ENCODE peak calls at places on chromosome 9, in seven cellular contexts. O, G, T, X, Z, P and A are unnamed samples. For H3K4me1 and H3K27me3, the result is how much of the 10 kb centered on the place peaks cover.

GRCh38 chr9:91770229-91770628 is 179.8 kb downstream of the ROR2 start:
- DNase-seq in Z (no peak), G (no peak), P (no peak), T (no peak), O (no peak), X (no peak), A (no peak)

GRCh38 chr9:126986506-126986951 is 71.9 kb downstream of the RALGPS1 start:
- DNase-seq in Z (no peak), T (no peak), P (no peak), O (no peak), X (no peak), G (no peak), A (no peak)

GRCh38 chr9:74006935-74007334 is 490.2 kb upstream of the RORB start:
- DNase-seq in Z (no peak), T (peak), O (no peak), G (no peak), X (no peak), P (no peak), A (no peak)

GRCh38 chr9:77944556-77945261 is 86.9 kb downstream of the GNAQ start:
- DNase-seq in P (no peak), T (peak), Z (no peak), G (no peak), O (peak), X (no peak), A (no peak)

GRCh38 chr9:32128546-32128945 is 255.9 kb upstream of the ACO1 start:
- DNase-seq in G (no peak), X (no peak), Z (peak), O (peak), P (no peak), T (peak), A (no peak)

GRCh38 chr9:76162751-76163500 is 231.3 kb downstream of the RFK start:
- DNase-seq in G (no peak), P (no peak), T (no peak), O (no peak), X (no peak), Z (no peak), A (no peak)

GRCh38 chr9:35075358-35075757 is 2.9 kb upstream of the VCP start:
- DNase-seq in G (no peak), T (no peak), P (no peak), X (no peak), O (no peak), Z (no peak), A (no peak)

GRCh38 chr9:75903785-75904360 is 13.4 kb downstream of the PCSK5 start:
- DNase-seq in O (no peak), T (no peak), X (peak), P (no peak), Z (no peak), G (no peak), A (no peak)

GRCh38 chr9:100426532-100427365 is at the start of gene MSANTD3:
- DNase-seq in Z (peak), T (peak), X (peak), O (peak), G (peak), P (peak), A (peak)

GRCh38 chr9:125405938-125406811 is 144.5 kb downstream of the GAPVD1 start:
- DNase-seq in Z (no peak), G (no peak), X (peak), O (no peak), T (no peak), P (no peak), A (no peak)

GRCh38 chr9:9612270-9612669 is 1000.5 kb downstream of the PTPRD start:
- DNase-seq in X (no peak), P (no peak), Z (no peak), G (no peak), O (no peak), T (no peak), A (no peak)

GRCh38 chr9:7432989-7433388 is 366.6 kb downstream of the DMAC1 start:
- DNase-seq in Z (no peak), G (no peak), O (no peak), P (no peak), T (no peak), X (no peak), A (no peak)

GRCh38 chr9:135098400-135099105 is 11.1 kb downstream of the OLFM1 start:
- DNase-seq in T (peak), G (peak), O (peak), P (no peak), Z (no peak), X (no peak), A (no peak)

GRCh38 chr9:37618817-37619216 is 26.4 kb upstream of the TOMM5 start:
- DNase-seq in O (no peak), T (no peak), P (no peak), Z (no peak), X (no peak), G (no peak), A (no peak)

GRCh38 chr9:126704157-126704941 is 90.6 kb downstream of the LMX1B start:
- DNase-seq in O (no peak), P (no peak), X (peak), G (no peak), T (peak), Z (peak), A (no peak)

GRCh38 chr9:1207681-1208080 is 157.5 kb downstream of the DMRT2 start:
- DNase-seq in G (no peak), T (no peak), Z (no peak), O (no peak), X (peak), P (no peak), A (no peak)

GRCh38 chr9:97632406-97632991 is 669 bp downstream of the TSTD2 start:
- DNase-seq in X (peak), T (peak), G (peak), P (peak), Z (peak), O (peak), A (no peak)

GRCh38 chr9:123645126-123645525 is 284.8 kb downstream of the DENND1A start:
- DNase-seq in X (no peak), O (no peak), P (no peak), T (no peak), G (no peak), Z (no peak), A (no peak)

GRCh38 chr9:3330792-3331420 is 194.9 kb downstream of the RFX3 start:
- DNase-seq in X (no peak), P (no peak), Z (no peak), O (no peak), G (no peak), T (no peak), A (no peak)

GRCh38 chr9:77906991-77907390 is 124.6 kb downstream of the GNAQ start:
- DNase-seq in P (no peak), T (no peak), X (no peak), G (no peak), O (no peak), Z (no peak), A (no peak)

GRCh38 chr9:581673-582497 is 259.6 kb upstream of the DMRT1 start:
- DNase-seq in P (no peak), O (peak), Z (no peak), G (peak), X (no peak), T (peak), A (no peak)

GRCh38 chr9:104860280-104860679 is 67.7 kb downstream of the ABCA1 start:
- DNase-seq in T (no peak), Z (no peak), X (no peak), P (no peak), O (no peak), G (no peak), A (no peak)

GRCh38 chr9:124708070-124708469 is 63.0 kb downstream of the NR6A1 start:
- DNase-seq in P (no peak), Z (no peak), O (no peak), G (no peak), T (no peak), X (no peak), A (no peak)

GRCh38 chr9:26459959-26460358 is 432.6 kb downstream of the CAAP1 start:
- DNase-seq in X (no peak), Z (peak), P (no peak), G (no peak), O (no peak), T (no peak), A (no peak)

DNA sequence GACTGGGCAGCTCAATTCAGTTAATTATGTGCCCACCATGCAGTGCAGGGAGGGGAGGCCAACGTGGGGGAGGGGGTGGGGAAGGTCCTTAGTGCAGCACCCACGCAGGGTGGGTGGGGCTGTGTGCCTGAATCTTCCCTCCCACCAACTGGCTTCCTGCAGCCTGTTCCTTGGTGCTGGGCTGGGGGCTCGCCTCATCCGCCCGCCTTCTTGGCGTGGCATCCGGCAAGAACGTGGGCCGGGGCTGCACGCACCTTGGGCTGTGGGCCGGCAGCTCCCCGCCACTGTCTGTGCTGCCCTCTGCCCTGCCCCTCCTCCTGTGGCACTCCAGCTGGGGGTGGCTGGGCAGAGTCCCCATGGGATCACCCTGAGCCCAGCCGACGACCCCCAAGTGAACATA is 19.6 kb upstream of the RALGDS start:
- DNase-seq in G (no peak), P (no peak), Z (no peak), T (no peak), O (no peak), X (no peak), A (no peak)
- H3K4me1 ChIP-seq in G (half or more), P (half or more), Z (under half), T (under half), O (under half), X (under half), A (under half)

DNA sequence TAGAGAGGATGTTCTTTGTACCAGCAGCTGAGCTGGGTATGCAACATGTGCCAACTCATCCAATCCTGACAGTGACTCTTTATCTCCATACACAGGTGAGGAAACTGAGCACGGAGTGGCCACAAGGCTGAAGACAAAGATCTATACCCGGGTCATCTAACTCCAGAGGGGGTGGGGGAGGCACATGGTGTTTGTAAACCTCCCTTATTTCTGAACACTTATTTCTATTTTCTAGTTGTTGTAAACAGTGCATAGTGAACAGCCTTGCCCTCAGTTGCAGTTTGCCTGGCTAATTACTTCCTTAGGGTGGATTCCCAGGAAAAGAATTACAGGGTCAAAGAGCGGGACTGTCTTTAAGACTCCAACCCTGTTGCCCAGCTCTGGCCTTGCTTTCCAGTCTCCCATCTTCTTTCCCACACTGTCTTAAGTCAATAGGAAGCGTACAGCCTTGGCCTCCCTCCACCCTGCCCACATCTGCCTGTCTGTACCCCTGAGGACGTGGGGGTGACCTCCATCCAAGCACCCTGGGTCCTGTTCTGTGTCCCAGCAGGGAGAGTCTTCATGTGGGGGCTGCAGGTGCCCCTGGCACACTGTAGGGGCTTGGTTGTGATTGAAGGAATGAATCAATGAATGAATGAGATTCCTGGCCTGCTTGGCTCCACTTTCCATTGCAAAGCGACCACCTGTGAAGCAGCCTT is 13.2 kb upstream of the FIBCD1 start:
- DNase-seq in G (no peak), T (no peak), P (no peak), Z (no peak), X (peak), O (no peak), A (no peak)
- H3K27me3 ChIP-seq in G (under half), T (under half), P (half or more), Z (under half), X (under half), O (under half), A (under half)

GRCh38 chr9:131676431-131676972 is 63.4 kb downstream of the RAPGEF1 start:
- DNase-seq in X (peak), G (no peak), P (no peak), O (no peak), Z (no peak), T (no peak), A (no peak)
- H3K4me1 ChIP-seq in X (under half), G (under half), P (half or more), O (half or more), Z (under half), T (half or more), A (under half)

GRCh38 chr9:109167716-109168115 is 667 bp upstream of the FRRS1L start:
- DNase-seq in O (no peak), T (no peak), X (peak), G (no peak), P (no peak), Z (no peak), A (no peak)
- H3K27me3 ChIP-seq in O (under half), T (half or more), X (half or more), G (under half), P (under half), Z (under half), A (under half)

DNA sequence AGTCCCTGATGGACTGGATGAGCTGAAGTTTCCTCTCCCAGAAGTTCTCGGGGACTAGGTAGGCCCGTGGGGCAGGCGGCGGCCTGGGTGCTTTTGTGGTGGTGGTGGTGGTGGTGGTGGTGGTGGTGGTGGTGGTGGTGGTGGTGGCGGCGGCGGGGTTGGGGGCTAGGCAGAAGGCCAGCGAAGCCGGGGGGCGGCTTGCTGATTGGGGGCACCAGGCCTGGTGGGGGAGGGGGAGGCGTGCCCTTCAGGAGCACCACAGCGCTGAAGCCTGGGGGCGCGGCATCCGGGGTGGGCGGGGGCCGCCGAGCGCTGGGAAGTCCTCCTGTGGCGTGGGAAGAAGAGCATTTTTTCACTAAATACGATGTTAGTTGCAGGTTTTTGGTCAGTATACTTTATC is 26.9 kb downstream of the SPATA31C1 start:
- DNase-seq in G (no peak), P (no peak), O (no peak), Z (no peak), T (no peak), X (peak), A (no peak)
- H3K4me1 ChIP-seq in G (under half), P (under half), O (under half), Z (under half), T (under half), X (under half), A (under half)

GRCh38 chr9:130932220-130933069 is 6.6 kb downstream of the FIBCD1 start:
- DNase-seq in G (no peak), T (peak), P (no peak), X (peak), O (no peak), Z (peak), A (no peak)

GRCh38 chr9:130933114-130934046 is 5.7 kb downstream of the FIBCD1 start:
- DNase-seq in P (no peak), O (peak), X (peak), T (no peak), G (no peak), Z (peak), A (no peak)

GRCh38 chr9:130930132-130930803 is 8.8 kb downstream of the FIBCD1 start:
- DNase-seq in X (no peak), O (no peak), T (no peak), P (no peak), G (no peak), Z (no peak), A (no peak)

GRCh38 chr9:130930804-130931349 is 8.2 kb downstream of the FIBCD1 start:
- DNase-seq in T (no peak), P (no peak), O (no peak), G (no peak), Z (no peak), X (no peak), A (no peak)

DNA sequence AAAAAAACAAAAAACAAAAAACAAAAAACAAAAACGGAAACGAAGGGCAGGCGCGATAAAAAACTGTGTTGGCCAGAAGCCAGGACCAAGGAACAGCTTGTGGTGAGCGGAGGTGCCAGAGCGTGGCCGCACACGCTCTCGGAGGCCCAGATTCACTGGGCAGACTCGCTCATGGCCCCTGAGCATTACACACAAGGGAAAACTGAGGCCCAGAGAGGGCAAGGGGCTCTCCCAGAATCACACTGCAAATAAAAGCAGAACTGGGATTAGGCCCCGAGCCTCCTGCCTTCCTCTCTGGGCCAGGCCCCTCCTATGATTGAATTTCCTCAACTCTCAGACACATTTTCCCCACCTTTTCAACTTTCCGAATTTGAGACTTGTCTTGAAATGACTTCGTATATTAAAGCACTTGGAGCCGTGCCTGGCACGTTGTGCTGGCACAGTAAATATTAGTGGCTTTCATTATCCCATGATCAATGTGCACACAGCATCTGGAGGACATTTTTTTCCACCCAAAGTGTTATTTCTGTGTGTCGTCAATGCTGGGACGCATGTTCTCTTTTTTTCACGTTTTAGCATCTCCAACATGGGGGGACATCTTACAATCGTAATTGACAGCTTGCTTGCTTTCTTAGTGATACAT is 7.4 kb downstream of the FIBCD1 start:
- DNase-seq in Z (peak), P (no peak), G (no peak), O (no peak), T (no peak), X (no peak), A (no peak)
- H3K27me3 ChIP-seq in Z (under half), P (half or more), G (under half), O (under half), T (under half), X (under half), A (under half)

GRCh38 chr9:110939573-110939972 is 98.7 kb downstream of the LPAR1 start:
- DNase-seq in O (no peak), P (no peak), X (no peak), Z (no peak), T (no peak), G (no peak), A (no peak)
- H3K4me1 ChIP-seq in O (under half), P (under half), X (half or more), Z (under half), T (under half), G (under half), A (under half)

DNA sequence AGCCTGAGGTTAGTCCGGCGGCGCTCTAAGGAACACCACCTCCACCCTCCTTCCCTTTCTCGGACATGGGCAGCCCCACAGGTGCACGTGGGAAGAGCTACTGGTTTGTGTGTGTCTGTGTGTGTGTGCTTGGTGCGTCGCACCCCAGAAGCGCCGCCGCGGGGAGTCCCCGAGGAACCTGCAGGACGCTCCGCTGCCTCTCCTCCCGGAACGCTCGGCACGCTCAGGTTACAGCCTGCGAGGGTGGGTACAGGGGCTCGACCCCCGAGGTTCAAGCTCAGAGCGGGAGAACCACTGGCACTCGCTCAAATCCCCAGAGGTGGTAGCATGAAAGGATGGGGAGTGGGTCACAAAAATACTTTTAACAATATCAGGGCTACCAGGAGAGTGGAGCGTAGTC is 2.0 kb downstream of the ASTN2 start:
- DNase-seq in X (peak), G (no peak), Z (peak), P (no peak), T (peak), O (peak), A (no peak)
- H3K27me3 ChIP-seq in X (under half), G (under half), Z (under half), P (half or more), T (half or more), O (half or more), A (under half)

DNA sequence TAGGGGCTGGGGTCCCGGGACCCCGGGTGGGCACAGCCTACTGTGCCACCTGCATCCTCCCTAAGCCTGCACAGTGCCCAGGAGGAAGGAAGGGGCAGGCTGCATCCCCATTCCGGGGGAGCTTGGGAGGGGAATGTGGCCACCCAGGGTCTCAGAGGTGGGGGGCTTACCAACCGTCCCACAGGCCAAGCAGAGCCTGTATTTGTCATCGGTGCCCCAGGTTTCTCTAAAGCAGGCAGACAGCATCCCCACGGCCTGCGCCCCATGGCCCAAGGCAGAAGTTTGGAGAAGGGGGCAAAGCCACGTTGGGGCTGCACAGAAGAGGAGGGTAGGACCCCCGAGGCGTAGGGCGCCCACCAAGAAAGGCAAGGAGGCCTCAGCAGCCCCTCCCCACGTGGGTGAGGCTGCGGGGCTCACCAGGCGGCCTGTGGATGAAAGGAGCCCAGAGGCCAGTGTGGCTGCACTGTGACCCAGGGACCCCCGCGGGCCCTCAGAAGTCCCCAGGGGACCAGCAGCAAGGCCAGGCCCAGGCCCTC is 494 bp upstream of the GPSM1 start:
- DNase-seq in G (no peak), P (no peak), Z (no peak), O (no peak), T (no peak), X (no peak), A (no peak)
- H3K4me1 ChIP-seq in G (under half), P (under half), Z (under half), O (under half), T (under half), X (under half), A (under half)